ENCODE peak calls at places on chromosomes 2 and 18, in ten cellular contexts. One of them, this sample, is unnamed.

GRCh38 chr18:49527631-49528327 is 34.1 kb upstream of the LIPG start:
- DNase-seq in DMS79 treated with DMSO at 0.1 percent for 48 hours: no peak
- DNase-seq in frontal cortex: no peak
- DNase-seq in DMS153: no peak
- DNase-seq in tibial nerve: no peak
- DNase-seq in stimulated activated CD8-positive, alpha-beta memory T cell treated with anti-CD3 and anti-CD28 coated beads, Interleukin-7, amount 100 ng/mL, for 1 hour: no peak
- DNase-seq in Right ventricle myocardium superior: no peak
- DNase-seq in CD8-positive, alpha-beta memory T cell: no peak
- DNase-seq in T-helper 1 cell: no peak
- DNase-seq in RPMI8226: no peak
- DNase-seq in this sample: no peak

GRCh38 chr2:240121675-240122074 is 14.4 kb downstream of the COPS9 start:
- DNase-seq in tibial nerve: no peak
- DNase-seq in T-helper 1 cell: no peak
- DNase-seq in frontal cortex: no peak
- DNase-seq in Right ventricle myocardium superior: peak
- DNase-seq in RPMI8226: no peak
- DNase-seq in DMS153: no peak
- DNase-seq in CD8-positive, alpha-beta memory T cell: no peak
- DNase-seq in stimulated activated CD8-positive, alpha-beta memory T cell treated with anti-CD3 and anti-CD28 coated beads, Interleukin-7, amount 100 ng/mL, for 1 hour: no peak
- DNase-seq in DMS79 treated with DMSO at 0.1 percent for 48 hours: no peak
- DNase-seq in this sample: no peak

GRCh38 chr18:80067321-80067720 is 33.1 kb downstream of the RBFA start:
- DNase-seq in stimulated activated CD8-positive, alpha-beta memory T cell treated with anti-CD3 and anti-CD28 coated beads, Interleukin-7, amount 100 ng/mL, for 1 hour: no peak
- DNase-seq in T-helper 1 cell: no peak
- DNase-seq in CD8-positive, alpha-beta memory T cell: no peak
- DNase-seq in DMS79 treated with DMSO at 0.1 percent for 48 hours: no peak
- DNase-seq in frontal cortex: no peak
- DNase-seq in tibial nerve: no peak
- DNase-seq in DMS153: no peak
- DNase-seq in Right ventricle myocardium superior: no peak
- DNase-seq in RPMI8226: no peak
- DNase-seq in this sample: no peak

GRCh38 chr18:63848159-63848558 is 39.3 kb upstream of the SERPINB2 start:
- DNase-seq in stimulated activated CD8-positive, alpha-beta memory T cell treated with anti-CD3 and anti-CD28 coated beads, Interleukin-7, amount 100 ng/mL, for 1 hour: no peak
- DNase-seq in T-helper 1 cell: peak
- DNase-seq in CD8-positive, alpha-beta memory T cell: no peak
- DNase-seq in Right ventricle myocardium superior: no peak
- DNase-seq in frontal cortex: no peak
- DNase-seq in DMS79 treated with DMSO at 0.1 percent for 48 hours: peak
- DNase-seq in RPMI8226: peak
- DNase-seq in DMS153: peak
- DNase-seq in tibial nerve: no peak
- DNase-seq in this sample: no peak

GRCh38 chr2:125979886-125980285 is 676.1 kb upstream of the GYPC start:
- DNase-seq in T-helper 1 cell: no peak
- DNase-seq in tibial nerve: no peak
- DNase-seq in CD8-positive, alpha-beta memory T cell: no peak
- DNase-seq in DMS79 treated with DMSO at 0.1 percent for 48 hours: no peak
- DNase-seq in frontal cortex: no peak
- DNase-seq in stimulated activated CD8-positive, alpha-beta memory T cell treated with anti-CD3 and anti-CD28 coated beads, Interleukin-7, amount 100 ng/mL, for 1 hour: no peak
- DNase-seq in RPMI8226: no peak
- DNase-seq in DMS153: peak
- DNase-seq in Right ventricle myocardium superior: no peak
- DNase-seq in this sample: no peak

GRCh38 chr18:47558110-47558750 is 306.8 kb upstream of the SKOR2 start:
- DNase-seq in DMS79 treated with DMSO at 0.1 percent for 48 hours: no peak
- DNase-seq in CD8-positive, alpha-beta memory T cell: no peak
- DNase-seq in stimulated activated CD8-positive, alpha-beta memory T cell treated with anti-CD3 and anti-CD28 coated beads, Interleukin-7, amount 100 ng/mL, for 1 hour: no peak
- DNase-seq in T-helper 1 cell: peak
- DNase-seq in RPMI8226: no peak
- DNase-seq in DMS153: no peak
- DNase-seq in frontal cortex: no peak
- DNase-seq in Right ventricle myocardium superior: no peak
- DNase-seq in tibial nerve: no peak
- DNase-seq in this sample: no peak

GRCh38 chr2:157784169-157784822 is 91.8 kb downstream of the ACVR1 start:
- DNase-seq in DMS153: no peak
- DNase-seq in CD8-positive, alpha-beta memory T cell: no peak
- DNase-seq in T-helper 1 cell: peak
- DNase-seq in frontal cortex: no peak
- DNase-seq in DMS79 treated with DMSO at 0.1 percent for 48 hours: no peak
- DNase-seq in stimulated activated CD8-positive, alpha-beta memory T cell treated with anti-CD3 and anti-CD28 coated beads, Interleukin-7, amount 100 ng/mL, for 1 hour: no peak
- DNase-seq in RPMI8226: no peak
- DNase-seq in Right ventricle myocardium superior: peak
- DNase-seq in tibial nerve: no peak
- DNase-seq in this sample: no peak

GRCh38 chr2:198098918-198099317 is 294.5 kb downstream of the PLCL1 start:
- DNase-seq in frontal cortex: no peak
- DNase-seq in DMS153: no peak
- DNase-seq in stimulated activated CD8-positive, alpha-beta memory T cell treated with anti-CD3 and anti-CD28 coated beads, Interleukin-7, amount 100 ng/mL, for 1 hour: no peak
- DNase-seq in T-helper 1 cell: no peak
- DNase-seq in Right ventricle myocardium superior: no peak
- DNase-seq in tibial nerve: no peak
- DNase-seq in CD8-positive, alpha-beta memory T cell: no peak
- DNase-seq in DMS79 treated with DMSO at 0.1 percent for 48 hours: no peak
- DNase-seq in RPMI8226: no peak
- DNase-seq in this sample: no peak

GRCh38 chr18:76914796-76915195 is 92.4 kb downstream of the ZNF236 start:
- DNase-seq in T-helper 1 cell: no peak
- DNase-seq in stimulated activated CD8-positive, alpha-beta memory T cell treated with anti-CD3 and anti-CD28 coated beads, Interleukin-7, amount 100 ng/mL, for 1 hour: no peak
- DNase-seq in tibial nerve: no peak
- DNase-seq in CD8-positive, alpha-beta memory T cell: no peak
- DNase-seq in DMS153: no peak
- DNase-seq in RPMI8226: no peak
- DNase-seq in DMS79 treated with DMSO at 0.1 percent for 48 hours: no peak
- DNase-seq in Right ventricle myocardium superior: no peak
- DNase-seq in frontal cortex: no peak
- DNase-seq in this sample: no peak

GRCh38 chr2:121046335-121046734 is 238.7 kb downstream of the TFCP2L1 start:
- DNase-seq in frontal cortex: no peak
- DNase-seq in RPMI8226: no peak
- DNase-seq in tibial nerve: no peak
- DNase-seq in DMS79 treated with DMSO at 0.1 percent for 48 hours: no peak
- DNase-seq in T-helper 1 cell: no peak
- DNase-seq in Right ventricle myocardium superior: no peak
- DNase-seq in DMS153: no peak
- DNase-seq in stimulated activated CD8-positive, alpha-beta memory T cell treated with anti-CD3 and anti-CD28 coated beads, Interleukin-7, amount 100 ng/mL, for 1 hour: no peak
- DNase-seq in CD8-positive, alpha-beta memory T cell: no peak
- DNase-seq in this sample: no peak

GRCh38 chr2:166163775-166164174 is 36.0 kb upstream of the SCN1A start:
- DNase-seq in frontal cortex: no peak
- DNase-seq in DMS153: no peak
- DNase-seq in CD8-positive, alpha-beta memory T cell: no peak
- DNase-seq in RPMI8226: no peak
- DNase-seq in DMS79 treated with DMSO at 0.1 percent for 48 hours: no peak
- DNase-seq in stimulated activated CD8-positive, alpha-beta memory T cell treated with anti-CD3 and anti-CD28 coated beads, Interleukin-7, amount 100 ng/mL, for 1 hour: no peak
- DNase-seq in Right ventricle myocardium superior: no peak
- DNase-seq in tibial nerve: no peak
- DNase-seq in T-helper 1 cell: no peak
- DNase-seq in this sample: no peak

GRCh38 chr2:121791801-121792221 is 36.4 kb downstream of the TSN start:
- DNase-seq in DMS79 treated with DMSO at 0.1 percent for 48 hours: no peak
- DNase-seq in Right ventricle myocardium superior: no peak
- DNase-seq in tibial nerve: no peak
- DNase-seq in stimulated activated CD8-positive, alpha-beta memory T cell treated with anti-CD3 and anti-CD28 coated beads, Interleukin-7, amount 100 ng/mL, for 1 hour: no peak
- DNase-seq in CD8-positive, alpha-beta memory T cell: no peak
- DNase-seq in DMS153: no peak
- DNase-seq in frontal cortex: no peak
- DNase-seq in RPMI8226: no peak
- DNase-seq in T-helper 1 cell: no peak
- DNase-seq in this sample: no peak

GRCh38 chr2:230957756-230958391 is 32.8 kb upstream of the GPR55 start:
- DNase-seq in tibial nerve: no peak
- DNase-seq in CD8-positive, alpha-beta memory T cell: no peak
- DNase-seq in RPMI8226: no peak
- DNase-seq in Right ventricle myocardium superior: no peak
- DNase-seq in DMS153: no peak
- DNase-seq in frontal cortex: no peak
- DNase-seq in stimulated activated CD8-positive, alpha-beta memory T cell treated with anti-CD3 and anti-CD28 coated beads, Interleukin-7, amount 100 ng/mL, for 1 hour: no peak
- DNase-seq in T-helper 1 cell: no peak
- DNase-seq in DMS79 treated with DMSO at 0.1 percent for 48 hours: no peak
- DNase-seq in this sample: no peak

GRCh38 chr2:144170172-144170571 is 349.7 kb downstream of the ZEB2 start:
- DNase-seq in DMS79 treated with DMSO at 0.1 percent for 48 hours: no peak
- DNase-seq in frontal cortex: no peak
- DNase-seq in tibial nerve: no peak
- DNase-seq in DMS153: no peak
- DNase-seq in T-helper 1 cell: no peak
- DNase-seq in CD8-positive, alpha-beta memory T cell: no peak
- DNase-seq in Right ventricle myocardium superior: no peak
- DNase-seq in stimulated activated CD8-positive, alpha-beta memory T cell treated with anti-CD3 and anti-CD28 coated beads, Interleukin-7, amount 100 ng/mL, for 1 hour: no peak
- DNase-seq in RPMI8226: no peak
- DNase-seq in this sample: no peak

GRCh38 chr2:105256431-105257047 is 15.0 kb downstream of the GPR45 start:
- DNase-seq in RPMI8226: no peak
- DNase-seq in frontal cortex: no peak
- DNase-seq in DMS79 treated with DMSO at 0.1 percent for 48 hours: no peak
- DNase-seq in CD8-positive, alpha-beta memory T cell: no peak
- DNase-seq in T-helper 1 cell: no peak
- DNase-seq in stimulated activated CD8-positive, alpha-beta memory T cell treated with anti-CD3 and anti-CD28 coated beads, Interleukin-7, amount 100 ng/mL, for 1 hour: no peak
- DNase-seq in tibial nerve: no peak
- DNase-seq in Right ventricle myocardium superior: no peak
- DNase-seq in DMS153: no peak
- DNase-seq in this sample: no peak

GRCh38 chr2:229815342-229815741 is 101.0 kb upstream of the DNER start:
- DNase-seq in frontal cortex: no peak
- DNase-seq in CD8-positive, alpha-beta memory T cell: no peak
- DNase-seq in RPMI8226: no peak
- DNase-seq in tibial nerve: no peak
- DNase-seq in DMS79 treated with DMSO at 0.1 percent for 48 hours: no peak
- DNase-seq in stimulated activated CD8-positive, alpha-beta memory T cell treated with anti-CD3 and anti-CD28 coated beads, Interleukin-7, amount 100 ng/mL, for 1 hour: no peak
- DNase-seq in DMS153: no peak
- DNase-seq in Right ventricle myocardium superior: no peak
- DNase-seq in T-helper 1 cell: no peak
- DNase-seq in this sample: no peak

GRCh38 chr2:33680906-33681305 is 81.8 kb upstream of the FAM98A start:
- DNase-seq in stimulated activated CD8-positive, alpha-beta memory T cell treated with anti-CD3 and anti-CD28 coated beads, Interleukin-7, amount 100 ng/mL, for 1 hour: no peak
- DNase-seq in DMS153: no peak
- DNase-seq in DMS79 treated with DMSO at 0.1 percent for 48 hours: no peak
- DNase-seq in T-helper 1 cell: no peak
- DNase-seq in tibial nerve: no peak
- DNase-seq in frontal cortex: no peak
- DNase-seq in RPMI8226: no peak
- DNase-seq in Right ventricle myocardium superior: no peak
- DNase-seq in CD8-positive, alpha-beta memory T cell: no peak
- DNase-seq in this sample: no peak

GRCh38 chr2:232857158-232857563 is 12.9 kb upstream of the SNORC start:
- DNase-seq in tibial nerve: no peak
- DNase-seq in DMS79 treated with DMSO at 0.1 percent for 48 hours: no peak
- DNase-seq in stimulated activated CD8-positive, alpha-beta memory T cell treated with anti-CD3 and anti-CD28 coated beads, Interleukin-7, amount 100 ng/mL, for 1 hour: no peak
- DNase-seq in RPMI8226: no peak
- DNase-seq in DMS153: no peak
- DNase-seq in T-helper 1 cell: no peak
- DNase-seq in frontal cortex: no peak
- DNase-seq in CD8-positive, alpha-beta memory T cell: no peak
- DNase-seq in Right ventricle myocardium superior: no peak
- DNase-seq in this sample: no peak

GRCh38 chr2:168896783-168897182 is 4.3 kb upstream of the G6PC2 start:
- DNase-seq in frontal cortex: no peak
- DNase-seq in T-helper 1 cell: no peak
- DNase-seq in CD8-positive, alpha-beta memory T cell: no peak
- DNase-seq in DMS79 treated with DMSO at 0.1 percent for 48 hours: no peak
- DNase-seq in stimulated activated CD8-positive, alpha-beta memory T cell treated with anti-CD3 and anti-CD28 coated beads, Interleukin-7, amount 100 ng/mL, for 1 hour: no peak
- DNase-seq in tibial nerve: no peak
- DNase-seq in Right ventricle myocardium superior: no peak
- DNase-seq in DMS153: no peak
- DNase-seq in RPMI8226: no peak
- DNase-seq in this sample: no peak